ENCODE peak calls at places on chromosomes 16 and 17, in four cellular contexts. One of them, this sample, is unnamed.
A peak's percentile ranks its signal among the peaks of the same experiment; 100 is the strongest.

GRCh38 chr17:13031718-13032350 is 14.0 kb upstream of the ELAC2 start:
- DNase-seq in lower leg skin: peak; percentile 25
- DNase-seq in C1 segment of cervical spinal cord: no peak
- DNase-seq in RWPE1: peak; percentile 49
- DNase-seq in this sample: no peak

GRCh38 chr16:57565461-57565860 is 23.0 kb downstream of the ADGRG5 start:
- DNase-seq in lower leg skin: no peak
- DNase-seq in C1 segment of cervical spinal cord: no peak
- DNase-seq in RWPE1: no peak
- DNase-seq in this sample: no peak

GRCh38 chr17:82970818-82971610 is 108.4 kb upstream of the METRNL start:
- DNase-seq in lower leg skin: no peak
- DNase-seq in C1 segment of cervical spinal cord: no peak
- DNase-seq in RWPE1: no peak
- DNase-seq in this sample: no peak

GRCh38 chr17:80262775-80263244 is 2.2 kb downstream of the RNF213 start:
- DNase-seq in lower leg skin: no peak
- DNase-seq in C1 segment of cervical spinal cord: no peak
- DNase-seq in RWPE1: no peak
- DNase-seq in this sample: no peak

GRCh38 chr17:5118219-5118618 is 2.4 kb downstream of the USP6 start:
- DNase-seq in lower leg skin: no peak
- DNase-seq in C1 segment of cervical spinal cord: no peak
- DNase-seq in RWPE1: no peak
- DNase-seq in this sample: no peak

GRCh38 chr17:55433629-55434422 is 12.2 kb upstream of the MMD start:
- DNase-seq in lower leg skin: no peak
- DNase-seq in C1 segment of cervical spinal cord: no peak
- DNase-seq in RWPE1: peak; percentile 86
- DNase-seq in this sample: no peak

GRCh38 chr17:48970224-48970623 is 1.8 kb upstream of the GIP start:
- DNase-seq in lower leg skin: no peak
- DNase-seq in C1 segment of cervical spinal cord: no peak
- DNase-seq in RWPE1: no peak
- DNase-seq in this sample: peak; percentile 21

GRCh38 chr16:11359370-11359769 is 14.1 kb downstream of the RMI2 start:
- DNase-seq in lower leg skin: peak; percentile 77
- DNase-seq in C1 segment of cervical spinal cord: no peak
- DNase-seq in RWPE1: peak; percentile 80
- DNase-seq in this sample: no peak

GRCh38 chr16:26816266-26816665 is 250.5 kb upstream of the C16orf82 start:
- DNase-seq in lower leg skin: no peak
- DNase-seq in C1 segment of cervical spinal cord: no peak
- DNase-seq in RWPE1: no peak
- DNase-seq in this sample: no peak

GRCh38 chr17:50153650-50154575 is 3.4 kb upstream of the PPP1R9B start:
- DNase-seq in lower leg skin: no peak
- DNase-seq in C1 segment of cervical spinal cord: no peak
- DNase-seq in RWPE1: peak; percentile 60
- DNase-seq in this sample: no peak

GRCh38 chr17:32279933-32280716 is 14.5 kb downstream of the RHBDL3 start:
- DNase-seq in lower leg skin: no peak
- DNase-seq in C1 segment of cervical spinal cord: no peak
- DNase-seq in RWPE1: no peak
- DNase-seq in this sample: no peak

GRCh38 chr16:14378131-14378551 is 251.9 kb downstream of the PARN start:
- DNase-seq in lower leg skin: no peak
- DNase-seq in C1 segment of cervical spinal cord: no peak
- DNase-seq in RWPE1: peak; percentile 64
- DNase-seq in this sample: no peak

GRCh38 chr17:79845601-79845949 is 6.3 kb upstream of the CBX4 start:
- DNase-seq in lower leg skin: peak; percentile 53
- DNase-seq in C1 segment of cervical spinal cord: no peak
- DNase-seq in RWPE1: no peak
- DNase-seq in this sample: no peak

GRCh38 chr16:71722801-71723536 is 1.5 kb downstream of the PHLPP2 start:
- DNase-seq in lower leg skin: peak; percentile 35
- DNase-seq in C1 segment of cervical spinal cord: peak; percentile 53
- DNase-seq in RWPE1: peak; percentile 80
- DNase-seq in this sample: peak; percentile 85

GRCh38 chr16:1034230-1035065 is 38.1 kb upstream of the SSTR5 start:
- DNase-seq in lower leg skin: no peak
- DNase-seq in C1 segment of cervical spinal cord: peak; percentile 60
- DNase-seq in RWPE1: no peak
- DNase-seq in this sample: no peak

GRCh38 chr16:22054847-22055590 is 37.3 kb upstream of the VWA3A start:
- DNase-seq in lower leg skin: no peak
- DNase-seq in C1 segment of cervical spinal cord: no peak
- DNase-seq in RWPE1: no peak
- DNase-seq in this sample: no peak

GRCh38 chr17:1143573-1143972 is 36.2 kb downstream of the ABR start:
- DNase-seq in lower leg skin: no peak
- DNase-seq in C1 segment of cervical spinal cord: no peak
- DNase-seq in RWPE1: no peak
- DNase-seq in this sample: no peak

GRCh38 chr17:78934681-78935418 is 9.7 kb upstream of the TIMP2 start:
- DNase-seq in lower leg skin: no peak
- DNase-seq in C1 segment of cervical spinal cord: no peak
- DNase-seq in RWPE1: no peak
- DNase-seq in this sample: no peak

GRCh38 chr17:78839762-78840529 is 668 bp downstream of the USP36 start:
- DNase-seq in lower leg skin: peak; percentile 43
- DNase-seq in C1 segment of cervical spinal cord: peak; percentile 58
- DNase-seq in RWPE1: peak; percentile 53
- DNase-seq in this sample: peak; percentile 83

GRCh38 chr16:20901441-20902112 is 1.0 kb downstream of the LYRM1 start:
- DNase-seq in lower leg skin: peak; percentile 59
- DNase-seq in C1 segment of cervical spinal cord: peak; percentile 50
- DNase-seq in RWPE1: peak; percentile 60
- DNase-seq in this sample: peak; percentile 81

GRCh38 chr17:6455321-6455705 is 11.1 kb downstream of the PIMREG start:
- DNase-seq in lower leg skin: no peak
- DNase-seq in C1 segment of cervical spinal cord: no peak
- DNase-seq in RWPE1: no peak
- DNase-seq in this sample: no peak

GRCh38 chr17:6374271-6374691 is 60.6 kb downstream of the AIPL1 start:
- DNase-seq in lower leg skin: no peak
- DNase-seq in C1 segment of cervical spinal cord: no peak
- DNase-seq in RWPE1: peak; percentile 80
- DNase-seq in this sample: no peak

GRCh38 chr17:10702574-10702973 is 5.2 kb downstream of the ADPRM start:
- DNase-seq in lower leg skin: no peak
- DNase-seq in C1 segment of cervical spinal cord: no peak
- DNase-seq in RWPE1: no peak
- DNase-seq in this sample: no peak

GRCh38 chr17:76816590-76817135 is 51.5 kb upstream of the MGAT5B start:
- DNase-seq in lower leg skin: no peak
- DNase-seq in C1 segment of cervical spinal cord: no peak
- DNase-seq in RWPE1: peak; percentile 50
- DNase-seq in this sample: no peak

GRCh38 chr17:48499248-48499647 is 31.6 kb downstream of the HOXB1 start:
- DNase-seq in lower leg skin: no peak
- DNase-seq in C1 segment of cervical spinal cord: no peak
- DNase-seq in RWPE1: peak; percentile 29
- DNase-seq in this sample: no peak

GRCh38 chr16:4517812-4518211 is 20.8 kb downstream of the CDIP1 start:
- DNase-seq in lower leg skin: no peak
- DNase-seq in C1 segment of cervical spinal cord: peak; percentile 36
- DNase-seq in RWPE1: no peak
- DNase-seq in this sample: no peak

GRCh38 chr16:23479138-23479537 is 26.1 kb upstream of the COG7 start:
- DNase-seq in lower leg skin: no peak
- DNase-seq in C1 segment of cervical spinal cord: no peak
- DNase-seq in RWPE1: no peak
- DNase-seq in this sample: no peak

GRCh38 chr16:87101903-87102302 is 215.3 kb downstream of the C16orf95 start:
- DNase-seq in lower leg skin: no peak
- DNase-seq in C1 segment of cervical spinal cord: no peak
- DNase-seq in RWPE1: no peak
- DNase-seq in this sample: no peak

GRCh38 chr16:54240180-54241125 is 46.1 kb downstream of the IRX3 start:
- DNase-seq in lower leg skin: no peak
- DNase-seq in C1 segment of cervical spinal cord: no peak
- DNase-seq in RWPE1: no peak
- DNase-seq in this sample: peak; percentile 56

GRCh38 chr17:44760474-44761308 is 1.9 kb downstream of the ADAM11 start:
- DNase-seq in lower leg skin: no peak
- DNase-seq in C1 segment of cervical spinal cord: no peak
- DNase-seq in RWPE1: no peak
- DNase-seq in this sample: no peak

GRCh38 chr17:77129568-77130301 is 11.0 kb upstream of the SEC14L1 start:
- DNase-seq in lower leg skin: no peak
- DNase-seq in C1 segment of cervical spinal cord: no peak
- DNase-seq in RWPE1: no peak
- DNase-seq in this sample: no peak

GRCh38 chr16:21638573-21638975 is 13.8 kb downstream of the IGSF6 start:
- DNase-seq in lower leg skin: no peak
- DNase-seq in C1 segment of cervical spinal cord: no peak
- DNase-seq in RWPE1: peak; percentile 68
- DNase-seq in this sample: no peak

GRCh38 chr17:12730931-12731521 is 58.3 kb upstream of the ARHGAP44 start:
- DNase-seq in lower leg skin: peak; percentile 34
- DNase-seq in C1 segment of cervical spinal cord: peak; percentile 13
- DNase-seq in RWPE1: no peak
- DNase-seq in this sample: peak; percentile 67

GRCh38 chr17:42494673-42495072 is 36.0 kb downstream of the ATP6V0A1 start:
- DNase-seq in lower leg skin: no peak
- DNase-seq in C1 segment of cervical spinal cord: no peak
- DNase-seq in RWPE1: no peak
- DNase-seq in this sample: no peak

GRCh38 chr16:25007284-25007984 is 7.7 kb downstream of the ARHGAP17 start:
- DNase-seq in lower leg skin: no peak
- DNase-seq in C1 segment of cervical spinal cord: no peak
- DNase-seq in RWPE1: no peak
- DNase-seq in this sample: peak; percentile 32